ENCODE peak calls at places on chromosome X, in six cellular contexts. J, M, D, O, W and H are unnamed samples.

GRCh38 chrX:120213438-120214265 is 37.0 kb upstream of the ZBTB33 start:
- DNase-seq in M (no peak), D (peak), O (no peak), W (no peak), J (peak), H (peak)

GRCh38 chrX:94053575-94053974 is 379.6 kb downstream of the FAM133A start:
- DNase-seq in O (no peak), W (peak), M (no peak), D (no peak), J (no peak), H (no peak)

GRCh38 chrX:153647461-153648357 is 706 bp downstream of the DUSP9 start:
- DNase-seq in M (peak), D (no peak), J (no peak), W (no peak), O (peak), H (no peak)

GRCh38 chrX:29852767-29853166 is 362.6 kb upstream of the MAGEB2 start:
- DNase-seq in M (no peak), W (no peak), D (no peak), J (no peak), O (no peak), H (peak)

GRCh38 chrX:10507876-10508275 is 112.5 kb downstream of the MID1 start:
- DNase-seq in M (no peak), D (no peak), O (no peak), J (no peak), W (peak), H (peak)

GRCh38 chrX:15908891-15909290 is 54.3 kb upstream of the AP1S2 start:
- DNase-seq in M (no peak), D (no peak), J (no peak), O (no peak), W (no peak), H (no peak)

GRCh38 chrX:46715521-46715920 is 43.4 kb downstream of the SLC9A7 start:
- DNase-seq in O (no peak), J (no peak), D (no peak), M (no peak), W (no peak), H (no peak)

GRCh38 chrX:13263560-13264251 is 56.1 kb downstream of the ATXN3L start:
- DNase-seq in O (no peak), M (no peak), D (no peak), W (no peak), J (no peak), H (no peak)

GRCh38 chrX:19544693-19545305 is 29.5 kb upstream of the MAP3K15 start:
- DNase-seq in D (peak), W (peak), O (no peak), J (no peak), M (no peak), H (peak)

GRCh38 chrX:44244008-44244407 is 99.5 kb downstream of the EFHC2 start:
- DNase-seq in J (no peak), W (peak), M (no peak), D (no peak), O (no peak), H (peak)

GRCh38 chrX:45668686-45669443 is 468.2 kb upstream of the DIPK2B start:
- DNase-seq in O (no peak), W (peak), J (no peak), D (no peak), M (no peak), H (peak)

GRCh38 chrX:24842486-24842885 is 148.8 kb downstream of the POLA1 start:
- DNase-seq in W (no peak), D (no peak), M (no peak), J (no peak), O (no peak), H (no peak)

GRCh38 chrX:154478728-154479622 is at the start of gene LAGE3:
- DNase-seq in M (peak), W (peak), J (peak), O (peak), D (peak), H (peak)

GRCh38 chrX:69616520-69617203 is 749 bp downstream of the EDA start:
- DNase-seq in D (no peak), W (no peak), O (peak), J (peak), M (peak), H (no peak)

GRCh38 chrX:114581528-114582263 is 2.2 kb upstream of the HTR2C start:
- DNase-seq in W (no peak), D (no peak), O (no peak), J (no peak), M (no peak), H (no peak)

GRCh38 chrX:23503835-23504539 is 163.3 kb upstream of the PRDX4 start:
- DNase-seq in M (peak), J (no peak), D (peak), O (peak), W (peak), H (peak)

GRCh38 chrX:139850968-139851367 is 81.9 kb downstream of the ATP11C start:
- DNase-seq in J (no peak), W (no peak), O (no peak), M (no peak), D (no peak), H (no peak)

GRCh38 chrX:130300010-130300282 is 31.2 kb upstream of the ZNF280C start:
- DNase-seq in D (no peak), J (no peak), W (no peak), M (no peak), O (no peak), H (no peak)

GRCh38 chrX:50779694-50780093 is 34.3 kb downstream of the SHROOM4 start:
- DNase-seq in D (no peak), W (no peak), O (no peak), M (no peak), J (no peak), H (no peak)

GRCh38 chrX:144627947-144628346 is 619.4 kb upstream of the SPANXN1 start:
- DNase-seq in W (no peak), J (no peak), M (no peak), O (no peak), D (no peak), H (no peak)

GRCh38 chrX:9562851-9563250 is 98.0 kb downstream of the TBL1X start:
- DNase-seq in J (no peak), O (no peak), D (peak), M (no peak), W (peak), H (peak)

GRCh38 chrX:38346150-38346549 is 6.3 kb upstream of the OTC start:
- DNase-seq in O (no peak), J (no peak), D (no peak), M (no peak), W (no peak), H (no peak)

GRCh38 chrX:93791304-93791703 is 117.3 kb downstream of the FAM133A start:
- DNase-seq in W (no peak), O (no peak), J (no peak), D (no peak), M (no peak), H (no peak)

GRCh38 chrX:102138064-102138463 is 4.2 kb downstream of the TCEAL6 start:
- DNase-seq in M (no peak), D (no peak), J (no peak), W (no peak), O (no peak), H (no peak)

GRCh38 chrX:65406532-65406931 is 128.1 kb downstream of the LAS1L start:
- DNase-seq in M (no peak), D (no peak), J (peak), O (no peak), W (no peak), H (no peak)

GRCh38 chrX:39551748-39552147 is 546.0 kb downstream of the BCOR start:
- DNase-seq in M (no peak), D (no peak), W (no peak), J (no peak), O (no peak), H (no peak)

GRCh38 chrX:1754077-1754476 is 139.2 kb downstream of the ASMT start:
- DNase-seq in D (no peak), J (no peak), O (no peak), M (no peak), W (no peak), H (peak)

GRCh38 chrX:37993857-37994619 is 12.3 kb upstream of the SYTL5 start:
- DNase-seq in W (peak), D (no peak), M (no peak), O (no peak), J (no peak), H (peak)

GRCh38 chrX:127459784-127460183 is 592.4 kb downstream of the ACTRT1 start:
- DNase-seq in D (no peak), O (no peak), M (no peak), W (peak), J (no peak), H (no peak)

GRCh38 chrX:153554519-153555167 is 37.2 kb downstream of the ATP2B3 start:
- DNase-seq in D (peak), W (peak), J (peak), O (peak), M (peak), H (no peak)

GRCh38 chrX:30715976-30716375 is 62.8 kb downstream of the GK start:
- DNase-seq in M (no peak), O (no peak), W (no peak), J (no peak), D (no peak), H (no peak)

GRCh38 chrX:102720237-102721168 is at the start of gene GPRASP3:
- DNase-seq in D (peak), W (peak), M (peak), O (peak), J (peak), H (peak)

GRCh38 chrX:39204945-39205344 is 403.7 kb downstream of the MID1IP1 start:
- DNase-seq in W (no peak), O (no peak), D (no peak), J (no peak), M (no peak), H (no peak)

GRCh38 chrX:118345045-118345400 is 883 bp upstream of the WDR44 start:
- DNase-seq in D (no peak), M (no peak), J (no peak), O (no peak), W (no peak), H (no peak)
- H3K27ac ChIP-seq in D (peak), M (peak), J (peak), O (peak), W (peak), H (peak)

DNA sequence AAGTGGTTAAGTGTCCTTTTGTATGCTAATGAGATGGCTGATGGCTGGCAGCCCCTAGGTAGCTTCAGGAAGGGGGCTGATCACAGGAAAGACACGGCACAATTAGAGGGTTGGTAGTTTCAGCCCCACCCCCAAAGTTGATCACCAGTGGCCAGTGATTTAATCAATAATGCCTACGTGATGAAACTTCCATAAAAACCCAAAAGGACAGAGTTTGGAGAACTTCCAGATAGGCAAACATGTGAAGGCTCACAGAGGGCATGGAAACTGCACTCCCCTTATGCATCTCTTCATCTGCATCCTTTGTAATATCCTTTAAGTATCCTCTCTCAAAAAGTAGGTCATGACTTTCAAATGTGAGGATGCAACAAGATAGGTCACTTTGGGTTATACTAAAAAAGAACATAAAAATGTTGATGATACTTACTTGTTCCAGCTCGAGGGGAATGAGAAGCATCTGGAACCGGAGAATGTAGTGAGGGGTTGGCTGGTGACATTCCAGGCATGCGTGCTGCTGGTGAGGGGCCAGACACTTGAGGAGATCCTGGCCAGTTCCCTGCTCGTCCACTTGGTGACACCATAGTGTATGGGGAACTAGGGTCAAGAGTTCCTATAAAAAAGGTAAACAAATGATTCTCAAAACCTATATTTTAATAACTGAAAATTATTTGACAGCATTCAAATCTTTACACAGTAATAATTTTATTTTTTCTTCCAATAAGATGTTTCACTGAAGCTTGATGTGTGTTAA is 16.7 kb upstream of the CXorf38 start:
- DNase-seq in J (no peak), D (no peak), M (no peak), W (no peak), O (no peak), H (peak)
- H3K27ac ChIP-seq in J (no peak), D (no peak), M (no peak), W (no peak), O (no peak), H (no peak)

DNA sequence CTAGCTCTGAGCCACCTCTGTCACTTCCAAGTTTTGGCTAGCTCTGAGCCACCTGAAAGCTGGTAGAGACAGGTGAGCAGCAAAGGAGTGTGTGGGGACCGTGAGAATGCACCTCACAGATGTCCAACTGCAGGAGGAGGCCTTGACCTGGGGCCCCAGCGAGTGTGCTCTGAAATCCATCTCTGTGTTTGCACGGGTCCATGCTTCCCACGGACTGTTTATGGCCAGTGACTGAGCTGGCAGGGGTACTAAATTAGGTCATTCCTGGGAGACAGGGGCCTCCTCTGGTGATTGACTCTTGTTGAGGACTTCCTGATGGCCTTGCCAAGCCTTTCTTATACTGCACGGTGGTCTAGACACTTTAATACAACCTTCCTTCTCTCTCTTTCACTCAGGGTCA is 36.3 kb upstream of the MAMLD1 start:
- DNase-seq in O (no peak), J (no peak), W (no peak), D (no peak), M (no peak), H (no peak)
- H3K27ac ChIP-seq in O (no peak), J (no peak), W (no peak), D (no peak), M (no peak), H (no peak)

GRCh38 chrX:285076-285677 is 4.0 kb downstream of the PLCXD1 start:
- DNase-seq in D (no peak), J (no peak), O (no peak), M (no peak), W (no peak), H (no peak)

GRCh38 chrX:275967-276587 is 5.1 kb upstream of the PLCXD1 start:
- DNase-seq in M (peak), J (peak), D (peak), W (peak), O (peak), H (peak)

GRCh38 chrX:276588-277171 is 4.5 kb upstream of the PLCXD1 start:
- DNase-seq in J (no peak), W (peak), M (peak), O (no peak), D (peak), H (peak)

GRCh38 chrX:283115-283845 is 2.1 kb downstream of the PLCXD1 start:
- DNase-seq in D (peak), W (peak), M (peak), O (peak), J (peak), H (peak)

GRCh38 chrX:281166-281999 is at the start of gene PLCXD1:
- DNase-seq in O (no peak), J (no peak), D (peak), M (no peak), W (peak), H (no peak)
- H3K27ac ChIP-seq in O (no peak), J (no peak), D (peak), M (no peak), W (peak), H (peak)